ENCODE peak calls at places on chromosomes 1 and 21, in seven cellular contexts. One of them, this sample, is unnamed.

GRCh38 chr1:79090985-79091384 is 84.5 kb upstream of the ADGRL4 start:
- DNase-seq in NCI-H2081: no peak
- DNase-seq in cardiac muscle cell: no peak
- DNase-seq in tibial artery: no peak
- DNase-seq in posterior vena cava: no peak
- DNase-seq in lung: no peak
- DNase-seq in choroid plexus epithelial cell: no peak
- DNase-seq in this sample: no peak

GRCh38 chr1:100152271-100152670 is 19.3 kb downstream of the TRMT13 start:
- DNase-seq in NCI-H2081: no peak
- DNase-seq in cardiac muscle cell: no peak
- DNase-seq in tibial artery: no peak
- DNase-seq in posterior vena cava: no peak
- DNase-seq in lung: no peak
- DNase-seq in choroid plexus epithelial cell: no peak
- DNase-seq in this sample: no peak

GRCh38 chr1:47725000-47725731 is 272.0 kb downstream of the TRABD2B start:
- DNase-seq in NCI-H2081: no peak
- DNase-seq in cardiac muscle cell: peak
- DNase-seq in tibial artery: no peak
- DNase-seq in posterior vena cava: peak
- DNase-seq in lung: no peak
- DNase-seq in choroid plexus epithelial cell: peak
- DNase-seq in this sample: no peak

GRCh38 chr1:6234502-6235295 is 1.1 kb downstream of the ICMT start:
- DNase-seq in NCI-H2081: peak
- DNase-seq in cardiac muscle cell: no peak
- DNase-seq in tibial artery: no peak
- DNase-seq in posterior vena cava: no peak
- DNase-seq in lung: no peak
- DNase-seq in choroid plexus epithelial cell: peak
- DNase-seq in this sample: no peak

GRCh38 chr21:35503646-35504045 is 454.5 kb upstream of the RUNX1 start:
- DNase-seq in NCI-H2081: no peak
- DNase-seq in cardiac muscle cell: no peak
- DNase-seq in tibial artery: no peak
- DNase-seq in posterior vena cava: no peak
- DNase-seq in lung: no peak
- DNase-seq in choroid plexus epithelial cell: peak
- DNase-seq in this sample: no peak

GRCh38 chr1:177287996-177288395 is 117.2 kb downstream of the BRINP2 start:
- DNase-seq in NCI-H2081: no peak
- DNase-seq in cardiac muscle cell: no peak
- DNase-seq in tibial artery: no peak
- DNase-seq in posterior vena cava: no peak
- DNase-seq in lung: no peak
- DNase-seq in choroid plexus epithelial cell: no peak
- DNase-seq in this sample: no peak

GRCh38 chr1:159339517-159339916 is 37.4 kb downstream of the FCER1A start:
- DNase-seq in NCI-H2081: no peak
- DNase-seq in cardiac muscle cell: no peak
- DNase-seq in tibial artery: no peak
- DNase-seq in posterior vena cava: no peak
- DNase-seq in lung: no peak
- DNase-seq in choroid plexus epithelial cell: peak
- DNase-seq in this sample: no peak

GRCh38 chr1:53070621-53071020 is 8.6 kb downstream of the PODN start:
- DNase-seq in NCI-H2081: no peak
- DNase-seq in cardiac muscle cell: no peak
- DNase-seq in tibial artery: peak
- DNase-seq in posterior vena cava: peak
- DNase-seq in lung: no peak
- DNase-seq in choroid plexus epithelial cell: no peak
- DNase-seq in this sample: no peak

GRCh38 chr1:112540395-112540794 is 31.6 kb downstream of the WNT2B start:
- DNase-seq in NCI-H2081: no peak
- DNase-seq in cardiac muscle cell: no peak
- DNase-seq in tibial artery: no peak
- DNase-seq in posterior vena cava: no peak
- DNase-seq in lung: no peak
- DNase-seq in choroid plexus epithelial cell: peak
- DNase-seq in this sample: no peak

GRCh38 chr1:60251426-60251825 is 177.9 kb upstream of the C1orf87 start:
- DNase-seq in NCI-H2081: no peak
- DNase-seq in cardiac muscle cell: no peak
- DNase-seq in tibial artery: no peak
- DNase-seq in posterior vena cava: no peak
- DNase-seq in lung: no peak
- DNase-seq in choroid plexus epithelial cell: no peak
- DNase-seq in this sample: no peak

GRCh38 chr1:1033731-1034437 is 14.0 kb downstream of the AGRN start:
- DNase-seq in NCI-H2081: no peak
- DNase-seq in cardiac muscle cell: peak
- DNase-seq in tibial artery: no peak
- DNase-seq in posterior vena cava: no peak
- DNase-seq in lung: no peak
- DNase-seq in choroid plexus epithelial cell: no peak
- DNase-seq in this sample: no peak

GRCh38 chr1:37808369-37809319 is 636 bp upstream of the YRDC start:
- DNase-seq in NCI-H2081: peak
- DNase-seq in cardiac muscle cell: peak
- DNase-seq in tibial artery: peak
- DNase-seq in posterior vena cava: peak
- DNase-seq in lung: peak
- DNase-seq in choroid plexus epithelial cell: peak
- DNase-seq in this sample: peak

GRCh38 chr21:36104306-36105300 is 30.3 kb upstream of the CBR3 start:
- DNase-seq in NCI-H2081: no peak
- DNase-seq in cardiac muscle cell: peak
- DNase-seq in tibial artery: peak
- DNase-seq in posterior vena cava: no peak
- DNase-seq in lung: no peak
- DNase-seq in choroid plexus epithelial cell: peak
- DNase-seq in this sample: no peak

GRCh38 chr1:92953491-92953890 is 7.8 kb downstream of the DIPK1A start:
- DNase-seq in NCI-H2081: no peak
- DNase-seq in cardiac muscle cell: no peak
- DNase-seq in tibial artery: no peak
- DNase-seq in posterior vena cava: no peak
- DNase-seq in lung: no peak
- DNase-seq in choroid plexus epithelial cell: no peak
- DNase-seq in this sample: no peak

GRCh38 chr1:159944623-159945455 is 574 bp downstream of the IGSF9 start:
- DNase-seq in NCI-H2081: no peak
- DNase-seq in cardiac muscle cell: no peak
- DNase-seq in tibial artery: no peak
- DNase-seq in posterior vena cava: no peak
- DNase-seq in lung: no peak
- DNase-seq in choroid plexus epithelial cell: no peak
- DNase-seq in this sample: no peak

GRCh38 chr1:67897270-67897949 is 64.1 kb upstream of the GNG12 start:
- DNase-seq in NCI-H2081: no peak
- DNase-seq in cardiac muscle cell: no peak
- DNase-seq in tibial artery: no peak
- DNase-seq in posterior vena cava: no peak
- DNase-seq in lung: no peak
- DNase-seq in choroid plexus epithelial cell: peak
- DNase-seq in this sample: no peak

GRCh38 chr21:17829472-17829871 is 10.3 kb upstream of the C21orf91 start:
- DNase-seq in NCI-H2081: no peak
- DNase-seq in cardiac muscle cell: no peak
- DNase-seq in tibial artery: no peak
- DNase-seq in posterior vena cava: no peak
- DNase-seq in lung: no peak
- DNase-seq in choroid plexus epithelial cell: peak
- DNase-seq in this sample: no peak

GRCh38 chr21:42062543-42063022 is 8.5 kb upstream of the UMODL1 start:
- DNase-seq in NCI-H2081: no peak
- DNase-seq in cardiac muscle cell: no peak
- DNase-seq in tibial artery: peak
- DNase-seq in posterior vena cava: peak
- DNase-seq in lung: no peak
- DNase-seq in choroid plexus epithelial cell: peak
- DNase-seq in this sample: no peak

GRCh38 chr21:25838809-25839208 is 104.0 kb downstream of the GABPA start:
- DNase-seq in NCI-H2081: no peak
- DNase-seq in cardiac muscle cell: no peak
- DNase-seq in tibial artery: no peak
- DNase-seq in posterior vena cava: no peak
- DNase-seq in lung: no peak
- DNase-seq in choroid plexus epithelial cell: no peak
- DNase-seq in this sample: no peak

GRCh38 chr1:12148160-12148957 is 18.4 kb upstream of the TNFRSF1B start:
- DNase-seq in NCI-H2081: no peak
- DNase-seq in cardiac muscle cell: no peak
- DNase-seq in tibial artery: no peak
- DNase-seq in posterior vena cava: no peak
- DNase-seq in lung: no peak
- DNase-seq in choroid plexus epithelial cell: peak
- DNase-seq in this sample: no peak

GRCh38 chr1:191757003-191757402 is 401.3 kb upstream of the RGS18 start:
- DNase-seq in NCI-H2081: no peak
- DNase-seq in cardiac muscle cell: no peak
- DNase-seq in tibial artery: no peak
- DNase-seq in posterior vena cava: no peak
- DNase-seq in lung: no peak
- DNase-seq in choroid plexus epithelial cell: no peak
- DNase-seq in this sample: no peak

GRCh38 chr1:4166711-4167110 is 266.6 kb upstream of the C1orf174 start:
- DNase-seq in NCI-H2081: no peak
- DNase-seq in cardiac muscle cell: no peak
- DNase-seq in tibial artery: no peak
- DNase-seq in posterior vena cava: no peak
- DNase-seq in lung: no peak
- DNase-seq in choroid plexus epithelial cell: no peak
- DNase-seq in this sample: no peak

This sample was measured in HuH-7.5.